ENCODE peak calls at places on chromosome 2, in seven cellular contexts. M, P, U, X, L, S and Y are unnamed samples.

GRCh38 chr2:239253705-239254104 is 147.1 kb downstream of the HDAC4 start:
- DNase-seq in M (no peak), P (no peak), U (no peak), X (peak; percentile 36), L (no peak), S (no peak), Y (no peak)

GRCh38 chr2:10931710-10932255 is 20.0 kb downstream of the KCNF1 start:
- DNase-seq in M (peak; percentile 79), P (no peak), U (no peak), X (no peak), L (no peak), S (no peak), Y (peak; percentile 39)

GRCh38 chr2:31401580-31401979 is 13.0 kb downstream of the XDH start:
- DNase-seq in M (peak; percentile 95), P (no peak), U (no peak), X (no peak), L (no peak), S (no peak), Y (peak; percentile 88)

GRCh38 chr2:197360744-197361156 is 50.2 kb upstream of the ANKRD44 start:
- DNase-seq in M (peak; percentile 82), P (no peak), U (no peak), X (no peak), L (no peak), S (no peak), Y (peak; percentile 74)

GRCh38 chr2:79860233-79861058 is 347.6 kb downstream of the CTNNA2 start:
- DNase-seq in M (peak; percentile 20), P (peak; percentile 1), U (no peak), X (peak; percentile 47), L (no peak), S (no peak), Y (peak; percentile 43)

GRCh38 chr2:202064206-202064880 is 8.7 kb upstream of the KIAA2012 start:
- DNase-seq in M (peak; percentile 99), P (no peak), U (no peak), X (peak; percentile 58), L (peak; percentile 11), S (no peak), Y (peak; percentile 77)

GRCh38 chr2:37779611-37780010 is 108.2 kb upstream of the CDC42EP3 start:
- DNase-seq in M (no peak), P (no peak), U (no peak), X (no peak), L (no peak), S (no peak), Y (no peak)

GRCh38 chr2:29042581-29043075 is 31.7 kb downstream of the PCARE start:
- DNase-seq in M (peak; percentile 35), P (no peak), U (no peak), X (peak; percentile 20), L (no peak), S (no peak), Y (no peak)

GRCh38 chr2:96551605-96552283 is 15.2 kb downstream of the ARID5A start:
- DNase-seq in M (no peak), P (no peak), U (no peak), X (no peak), L (no peak), S (no peak), Y (no peak)

GRCh38 chr2:102155703-102156515 is 13.4 kb downstream of the IL1R1 start:
- DNase-seq in M (no peak), P (no peak), U (no peak), X (no peak), L (no peak), S (no peak), Y (peak; percentile 49)

GRCh38 chr2:6648656-6649247 is 217.0 kb downstream of the CMPK2 start:
- DNase-seq in M (no peak), P (no peak), U (no peak), X (peak; percentile 40), L (no peak), S (no peak), Y (no peak)

GRCh38 chr2:191675807-191676667 is 1.9 kb upstream of the NABP1 start:
- DNase-seq in M (no peak), P (peak; percentile 91), U (peak; percentile 21), X (peak; percentile 24), L (no peak), S (no peak), Y (peak; percentile 28)

GRCh38 chr2:69917854-69918253 is 2.9 kb downstream of the MXD1 start:
- DNase-seq in M (peak; percentile 86), P (peak; percentile 8), U (no peak), X (no peak), L (no peak), S (no peak), Y (peak; percentile 81)

GRCh38 chr2:47225061-47225783 is 70.1 kb upstream of the STPG4 start:
- DNase-seq in M (peak; percentile 82), P (no peak), U (no peak), X (no peak), L (no peak), S (no peak), Y (peak; percentile 37)

GRCh38 chr2:24838541-24838940 is 45.3 kb downstream of the CENPO start:
- DNase-seq in M (no peak), P (no peak), U (no peak), X (no peak), L (no peak), S (no peak), Y (no peak)

GRCh38 chr2:39593439-39594393 is 72.0 kb upstream of the TMEM178A start:
- DNase-seq in M (peak; percentile 80), P (peak; percentile 68), U (no peak), X (peak; percentile 40), L (no peak), S (no peak), Y (peak; percentile 85)

GRCh38 chr2:238868616-238869292 is 20.9 kb downstream of the TWIST2 start:
- DNase-seq in M (peak; percentile 50), P (no peak), U (no peak), X (no peak), L (no peak), S (no peak), Y (peak; percentile 68)

GRCh38 chr2:173401716-173402326 is 47.1 kb downstream of the CDCA7 start:
- DNase-seq in M (no peak), P (no peak), U (no peak), X (no peak), L (no peak), S (no peak), Y (no peak)

GRCh38 chr2:28360742-28361293 is 31.8 kb upstream of the FOSL2 start:
- DNase-seq in M (peak; percentile 38), P (no peak), U (no peak), X (no peak), L (no peak), S (no peak), Y (peak; percentile 32)

GRCh38 chr2:58182527-58182926 is 58.6 kb downstream of the FANCL start:
- DNase-seq in M (peak; percentile 19), P (no peak), U (no peak), X (no peak), L (no peak), S (no peak), Y (no peak)

GRCh38 chr2:177666408-177666807 is 273.8 kb downstream of the AGPS start:
- DNase-seq in M (peak; percentile 62), P (no peak), U (no peak), X (no peak), L (no peak), S (no peak), Y (no peak)

GRCh38 chr2:38690499-38691420 is 24.8 kb downstream of the GALM start:
- DNase-seq in M (peak; percentile 96), P (no peak), U (no peak), X (peak; percentile 7), L (no peak), S (no peak), Y (peak; percentile 91)

GRCh38 chr2:10079931-10080535 is at the start of gene CYS1:
- DNase-seq in M (no peak), P (no peak), U (no peak), X (no peak), L (no peak), S (peak; percentile 76), Y (peak; percentile 83)

GRCh38 chr2:159710601-159711180 is 1.6 kb upstream of the MARCHF7 start:
- DNase-seq in M (peak; percentile 75), P (no peak), U (no peak), X (no peak), L (no peak), S (no peak), Y (no peak)

GRCh38 chr2:239963646-239964205 is 61.4 kb downstream of the NDUFA10 start:
- DNase-seq in M (no peak), P (no peak), U (no peak), X (no peak), L (no peak), S (no peak), Y (no peak)

GRCh38 chr2:197042613-197043248 is 116.2 kb upstream of the PGAP1 start:
- DNase-seq in M (no peak), P (no peak), U (no peak), X (no peak), L (no peak), S (no peak), Y (no peak)

GRCh38 chr2:203586696-203587095 is 51.6 kb upstream of the RAPH1 start:
- DNase-seq in M (no peak), P (no peak), U (no peak), X (no peak), L (no peak), S (no peak), Y (no peak)